ENCODE peak calls at places on chromosomes 6 and 20, in six cellular contexts. One of them, this sample, is unnamed.

GRCh38 chr20:58472273-58473018 is 42.8 kb downstream of the APCDD1L start:
- DNase-seq in GM06990: no peak
- DNase-seq in lower leg skin: no peak
- DNase-seq in transverse colon: no peak
- DNase-seq in GM12865: no peak
- DNase-seq in LNCaP clone FGC: no peak
- DNase-seq in this sample: peak

GRCh38 chr6:165999279-165999678 is 168.4 kb downstream of the TBXT start:
- DNase-seq in LNCaP clone FGC: no peak
- DNase-seq in GM06990: no peak
- DNase-seq in GM12865: no peak
- DNase-seq in transverse colon: no peak
- DNase-seq in lower leg skin: no peak
- DNase-seq in this sample: no peak

GRCh38 chr6:34386316-34387137 is 5.9 kb downstream of the NUDT3 start:
- DNase-seq in transverse colon: no peak
- DNase-seq in LNCaP clone FGC: no peak
- DNase-seq in GM06990: no peak
- DNase-seq in lower leg skin: no peak
- DNase-seq in GM12865: no peak
- DNase-seq in this sample: no peak

GRCh38 chr20:3712279-3712873 is at the start of gene SIGLEC1:
- DNase-seq in transverse colon: peak
- DNase-seq in GM12865: no peak
- DNase-seq in LNCaP clone FGC: no peak
- DNase-seq in GM06990: no peak
- DNase-seq in lower leg skin: no peak
- DNase-seq in this sample: no peak

GRCh38 chr6:157223021-157223430 is 100.3 kb downstream of the TMEM242 start:
- DNase-seq in LNCaP clone FGC: no peak
- DNase-seq in transverse colon: no peak
- DNase-seq in GM06990: no peak
- DNase-seq in GM12865: no peak
- DNase-seq in lower leg skin: peak
- DNase-seq in this sample: no peak

GRCh38 chr6:34146801-34147592 is 1.1 kb upstream of the GRM4 start:
- DNase-seq in LNCaP clone FGC: peak
- DNase-seq in transverse colon: no peak
- DNase-seq in lower leg skin: no peak
- DNase-seq in GM12865: no peak
- DNase-seq in GM06990: no peak
- DNase-seq in this sample: no peak

GRCh38 chr6:82767037-82767436 is 298.6 kb downstream of the UBE3D start:
- DNase-seq in transverse colon: no peak
- DNase-seq in lower leg skin: no peak
- DNase-seq in LNCaP clone FGC: no peak
- DNase-seq in GM12865: no peak
- DNase-seq in GM06990: no peak
- DNase-seq in this sample: no peak

GRCh38 chr6:109693128-109693527 is 2.0 kb downstream of the FIG4 start:
- DNase-seq in transverse colon: no peak
- DNase-seq in GM12865: peak
- DNase-seq in lower leg skin: no peak
- DNase-seq in GM06990: no peak
- DNase-seq in LNCaP clone FGC: no peak
- DNase-seq in this sample: no peak

GRCh38 chr6:81844686-81845085 is 92.2 kb upstream of the TENT5A start:
- DNase-seq in GM06990: no peak
- DNase-seq in transverse colon: no peak
- DNase-seq in lower leg skin: no peak
- DNase-seq in GM12865: no peak
- DNase-seq in LNCaP clone FGC: no peak
- DNase-seq in this sample: no peak

GRCh38 chr6:139941826-139942225 is 567.4 kb upstream of the CITED2 start:
- DNase-seq in lower leg skin: no peak
- DNase-seq in GM12865: no peak
- DNase-seq in GM06990: no peak
- DNase-seq in transverse colon: no peak
- DNase-seq in LNCaP clone FGC: no peak
- DNase-seq in this sample: no peak

GRCh38 chr20:25067102-25067987 is 9.4 kb upstream of the ACSS1 start:
- DNase-seq in lower leg skin: peak
- DNase-seq in GM06990: no peak
- DNase-seq in LNCaP clone FGC: no peak
- DNase-seq in GM12865: no peak
- DNase-seq in transverse colon: peak
- DNase-seq in this sample: no peak

GRCh38 chr20:17611540-17612286 is 41.8 kb downstream of the DSTN start:
- DNase-seq in LNCaP clone FGC: no peak
- DNase-seq in transverse colon: peak
- DNase-seq in lower leg skin: peak
- DNase-seq in GM06990: no peak
- DNase-seq in GM12865: no peak
- DNase-seq in this sample: peak

GRCh38 chr6:23175391-23175790 is 606.0 kb downstream of the HDGFL1 start:
- DNase-seq in lower leg skin: no peak
- DNase-seq in GM12865: no peak
- DNase-seq in LNCaP clone FGC: no peak
- DNase-seq in transverse colon: no peak
- DNase-seq in GM06990: no peak
- DNase-seq in this sample: no peak

GRCh38 chr6:3432416-3432815 is 24.4 kb downstream of the SLC22A23 start:
- DNase-seq in GM12865: no peak
- DNase-seq in LNCaP clone FGC: no peak
- DNase-seq in lower leg skin: no peak
- DNase-seq in transverse colon: no peak
- DNase-seq in GM06990: no peak
- DNase-seq in this sample: no peak

GRCh38 chr6:97705568-97705967 is 422.6 kb upstream of the MMS22L start:
- DNase-seq in GM12865: peak
- DNase-seq in lower leg skin: no peak
- DNase-seq in LNCaP clone FGC: no peak
- DNase-seq in transverse colon: no peak
- DNase-seq in GM06990: no peak
- DNase-seq in this sample: no peak

GRCh38 chr20:2890743-2891142 is 17.5 kb downstream of the PTPRA start:
- DNase-seq in LNCaP clone FGC: peak
- DNase-seq in lower leg skin: no peak
- DNase-seq in GM12865: no peak
- DNase-seq in transverse colon: no peak
- DNase-seq in GM06990: no peak
- DNase-seq in this sample: no peak

GRCh38 chr20:50385733-50386640 is 124.2 kb upstream of the PTPN1 start:
- DNase-seq in GM06990: no peak
- DNase-seq in GM12865: peak
- DNase-seq in lower leg skin: no peak
- DNase-seq in transverse colon: no peak
- DNase-seq in LNCaP clone FGC: no peak
- DNase-seq in this sample: no peak

GRCh38 chr6:37625591-37626374 is 71.9 kb downstream of the MDGA1 start:
- DNase-seq in GM06990: no peak
- DNase-seq in GM12865: no peak
- DNase-seq in LNCaP clone FGC: no peak
- DNase-seq in lower leg skin: no peak
- DNase-seq in transverse colon: no peak
- DNase-seq in this sample: no peak

GRCh38 chr6:131213501-131213990 is 78.3 kb downstream of the AKAP7 start:
- DNase-seq in lower leg skin: no peak
- DNase-seq in LNCaP clone FGC: no peak
- DNase-seq in GM12865: no peak
- DNase-seq in transverse colon: no peak
- DNase-seq in GM06990: no peak
- DNase-seq in this sample: no peak

GRCh38 chr6:113893866-113894265 is 36.7 kb downstream of the MARCKS start:
- DNase-seq in lower leg skin: no peak
- DNase-seq in GM06990: no peak
- DNase-seq in LNCaP clone FGC: no peak
- DNase-seq in GM12865: no peak
- DNase-seq in transverse colon: no peak
- DNase-seq in this sample: no peak

GRCh38 chr6:3272911-3273547 is 14.3 kb downstream of the PSMG4 start:
- DNase-seq in GM12865: no peak
- DNase-seq in GM06990: no peak
- DNase-seq in LNCaP clone FGC: no peak
- DNase-seq in transverse colon: no peak
- DNase-seq in lower leg skin: no peak
- DNase-seq in this sample: no peak

GRCh38 chr6:167153523-167153959 is 4.2 kb downstream of the GPR31 start:
- DNase-seq in GM12865: peak
- DNase-seq in LNCaP clone FGC: no peak
- DNase-seq in transverse colon: peak
- DNase-seq in lower leg skin: no peak
- DNase-seq in GM06990: peak
- DNase-seq in this sample: no peak

GRCh38 chr20:31758521-31758920 is 19.4 kb downstream of the TPX2 start:
- DNase-seq in LNCaP clone FGC: no peak
- DNase-seq in GM06990: no peak
- DNase-seq in GM12865: no peak
- DNase-seq in transverse colon: no peak
- DNase-seq in lower leg skin: no peak
- DNase-seq in this sample: no peak

GRCh38 chr6:71250050-71250689 is 38.4 kb upstream of the OGFRL1 start:
- DNase-seq in lower leg skin: no peak
- DNase-seq in GM06990: no peak
- DNase-seq in transverse colon: no peak
- DNase-seq in GM12865: no peak
- DNase-seq in LNCaP clone FGC: no peak
- DNase-seq in this sample: no peak

GRCh38 chr6:150229775-150230561 is 87.1 kb downstream of the PPP1R14C start:
- DNase-seq in GM06990: no peak
- DNase-seq in transverse colon: no peak
- DNase-seq in GM12865: no peak
- DNase-seq in lower leg skin: no peak
- DNase-seq in LNCaP clone FGC: no peak
- DNase-seq in this sample: no peak

GRCh38 chr6:71080793-71081192 is 123.9 kb upstream of the B3GAT2 start:
- DNase-seq in transverse colon: no peak
- DNase-seq in LNCaP clone FGC: no peak
- DNase-seq in GM06990: no peak
- DNase-seq in lower leg skin: no peak
- DNase-seq in GM12865: no peak
- DNase-seq in this sample: no peak

DNA sequence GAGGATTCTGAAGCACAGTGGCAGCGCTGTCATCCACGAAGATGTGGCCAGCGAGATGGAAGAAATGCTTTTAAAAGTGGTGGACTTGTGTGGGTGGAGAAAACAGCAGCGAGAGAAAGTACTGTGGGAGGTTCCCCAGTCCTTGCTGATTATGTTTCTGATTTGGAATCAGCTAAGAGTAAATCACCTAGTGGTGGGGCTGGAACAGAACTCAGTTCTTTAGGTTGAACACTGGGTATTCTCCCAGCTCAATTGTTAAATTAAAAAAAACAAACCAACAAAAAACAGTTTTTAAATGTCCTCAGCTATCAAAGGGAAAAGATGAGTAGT is 515 bp upstream of the ZNF322 start:
- DNase-seq in GM12865: peak
- DNase-seq in GM06990: no peak
- DNase-seq in LNCaP clone FGC: no peak
- DNase-seq in lower leg skin: no peak
- DNase-seq in transverse colon: no peak
- DNase-seq in this sample: no peak
- TF ChIP-seq CTCF in GM12865: peak
- TF ChIP-seq CTCF in GM06990: peak
- TF ChIP-seq CTCF in LNCaP clone FGC: no peak
- TF ChIP-seq CTCF in lower leg skin: no peak
- TF ChIP-seq CTCF in transverse colon: peak
- TF ChIP-seq CTCF in this sample: peak

DNA sequence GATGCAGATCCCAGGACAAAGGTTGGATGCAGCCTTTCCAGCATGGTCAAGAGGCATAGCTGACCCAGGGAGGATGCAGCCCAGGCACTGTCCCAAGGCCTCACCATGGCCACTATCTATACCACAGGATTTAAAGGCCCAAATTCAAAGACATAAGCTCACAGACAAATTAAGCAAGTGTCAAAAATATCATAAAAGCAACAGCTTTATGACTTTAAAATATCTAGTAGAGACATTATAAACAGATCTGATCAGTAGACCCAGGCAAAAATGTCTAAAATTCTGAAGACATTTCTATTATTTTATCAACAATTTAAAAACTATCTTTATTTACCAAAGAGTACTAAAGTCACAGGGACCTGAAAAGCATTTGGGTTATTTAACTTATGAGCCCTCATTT is 373.5 kb downstream of the CDC5L start:
- DNase-seq in transverse colon: no peak
- DNase-seq in GM06990: no peak
- DNase-seq in lower leg skin: no peak
- DNase-seq in LNCaP clone FGC: no peak
- DNase-seq in GM12865: no peak
- DNase-seq in this sample: no peak
- TF ChIP-seq CTCF in transverse colon: no peak
- TF ChIP-seq CTCF in GM06990: no peak
- TF ChIP-seq CTCF in lower leg skin: no peak
- TF ChIP-seq CTCF in LNCaP clone FGC: no peak
- TF ChIP-seq CTCF in GM12865: no peak
- TF ChIP-seq CTCF in this sample: no peak

GRCh38 chr6:148578489-148578814 is 168.4 kb upstream of the UST start:
- DNase-seq in lower leg skin: no peak
- DNase-seq in LNCaP clone FGC: no peak
- DNase-seq in transverse colon: no peak
- DNase-seq in GM06990: no peak
- DNase-seq in GM12865: no peak
- DNase-seq in this sample: no peak
- TF ChIP-seq CTCF in lower leg skin: no peak
- TF ChIP-seq CTCF in LNCaP clone FGC: no peak
- TF ChIP-seq CTCF in transverse colon: no peak
- TF ChIP-seq CTCF in GM06990: no peak
- TF ChIP-seq CTCF in GM12865: no peak
- TF ChIP-seq CTCF in this sample: no peak

GRCh38 chr6:8006208-8006607 is 58.0 kb downstream of the BLOC1S5 start:
- DNase-seq in GM12865: peak
- DNase-seq in lower leg skin: no peak
- DNase-seq in GM06990: no peak
- DNase-seq in LNCaP clone FGC: peak
- DNase-seq in transverse colon: no peak
- DNase-seq in this sample: no peak
- TF ChIP-seq CTCF in GM12865: peak
- TF ChIP-seq CTCF in lower leg skin: no peak
- TF ChIP-seq CTCF in GM06990: peak
- TF ChIP-seq CTCF in LNCaP clone FGC: peak
- TF ChIP-seq CTCF in transverse colon: peak
- TF ChIP-seq CTCF in this sample: peak